ENCODE peak calls at places on chromosomes 1 and 21, in eight cellular contexts. One of them, this sample, is unnamed.

GRCh38 chr1:39526466-39527189 is 35.2 kb downstream of the BMP8A start:
- DNase-seq in H1: no peak
- DNase-seq in hepatocyte: no peak
- DNase-seq in osteocyte: no peak
- DNase-seq in fibroblast of lung: no peak
- DNase-seq in GM06990: no peak
- DNase-seq in HL-60: no peak
- DNase-seq in nephron progenitor cell: no peak
- DNase-seq in this sample: no peak

GRCh38 chr21:43717967-43718871 is 710 bp upstream of the PDXK start:
- DNase-seq in HL-60: no peak
- DNase-seq in H1: no peak
- DNase-seq in fibroblast of lung: no peak
- DNase-seq in hepatocyte: no peak
- DNase-seq in GM06990: no peak
- DNase-seq in nephron progenitor cell: peak; percentile 42
- DNase-seq in osteocyte: no peak
- DNase-seq in this sample: no peak

GRCh38 chr1:183918589-183918988 is 113.7 kb downstream of the RGL1 start:
- DNase-seq in nephron progenitor cell: no peak
- DNase-seq in GM06990: no peak
- DNase-seq in osteocyte: no peak
- DNase-seq in hepatocyte: no peak
- DNase-seq in H1: no peak
- DNase-seq in fibroblast of lung: no peak
- DNase-seq in HL-60: no peak
- DNase-seq in this sample: no peak

GRCh38 chr1:153849487-153850185 is 73.1 kb downstream of the GATAD2B start:
- DNase-seq in HL-60: no peak
- DNase-seq in fibroblast of lung: no peak
- DNase-seq in nephron progenitor cell: no peak
- DNase-seq in H1: no peak
- DNase-seq in osteocyte: no peak
- DNase-seq in hepatocyte: no peak
- DNase-seq in GM06990: peak; percentile 63
- DNase-seq in this sample: no peak

GRCh38 chr1:246492611-246493245 is 14.4 kb downstream of the SMYD3 start:
- DNase-seq in fibroblast of lung: peak; percentile 83
- DNase-seq in H1: no peak
- DNase-seq in nephron progenitor cell: peak; percentile 73
- DNase-seq in GM06990: no peak
- DNase-seq in osteocyte: no peak
- DNase-seq in HL-60: no peak
- DNase-seq in hepatocyte: peak; percentile 87
- DNase-seq in this sample: peak; percentile 89

GRCh38 chr1:20484526-20485462 is 1.2 kb downstream of the CAMK2N1 start:
- DNase-seq in fibroblast of lung: no peak
- DNase-seq in nephron progenitor cell: peak; percentile 45
- DNase-seq in HL-60: no peak
- DNase-seq in hepatocyte: peak; percentile 42
- DNase-seq in GM06990: no peak
- DNase-seq in osteocyte: no peak
- DNase-seq in H1: no peak
- DNase-seq in this sample: peak; percentile 82

GRCh38 chr1:23369335-23370013 is at the start of gene ZNF436:
- DNase-seq in GM06990: no peak
- DNase-seq in nephron progenitor cell: peak; percentile 26
- DNase-seq in hepatocyte: peak; percentile 92
- DNase-seq in fibroblast of lung: peak; percentile 87
- DNase-seq in H1: no peak
- DNase-seq in HL-60: no peak
- DNase-seq in osteocyte: peak; percentile 89
- DNase-seq in this sample: no peak

GRCh38 chr1:209672705-209673630 is 2.2 kb upstream of the G0S2 start:
- DNase-seq in osteocyte: no peak
- DNase-seq in H1: no peak
- DNase-seq in HL-60: no peak
- DNase-seq in hepatocyte: no peak
- DNase-seq in fibroblast of lung: peak; percentile 54
- DNase-seq in nephron progenitor cell: no peak
- DNase-seq in GM06990: peak; percentile 64
- DNase-seq in this sample: no peak

GRCh38 chr21:19908386-19908785 is 1089.8 kb upstream of the NCAM2 start:
- DNase-seq in H1: no peak
- DNase-seq in nephron progenitor cell: no peak
- DNase-seq in hepatocyte: no peak
- DNase-seq in fibroblast of lung: no peak
- DNase-seq in HL-60: no peak
- DNase-seq in GM06990: no peak
- DNase-seq in osteocyte: no peak
- DNase-seq in this sample: no peak

GRCh38 chr1:153567621-153568366 is 2.1 kb upstream of the S100A2 start:
- DNase-seq in HL-60: no peak
- DNase-seq in GM06990: no peak
- DNase-seq in nephron progenitor cell: no peak
- DNase-seq in H1: no peak
- DNase-seq in fibroblast of lung: peak; percentile 41
- DNase-seq in hepatocyte: peak; percentile 47
- DNase-seq in osteocyte: no peak
- DNase-seq in this sample: peak; percentile 80

GRCh38 chr1:237244778-237245177 is 202.8 kb downstream of the RYR2 start:
- DNase-seq in fibroblast of lung: no peak
- DNase-seq in HL-60: no peak
- DNase-seq in nephron progenitor cell: no peak
- DNase-seq in hepatocyte: no peak
- DNase-seq in H1: no peak
- DNase-seq in GM06990: no peak
- DNase-seq in osteocyte: no peak
- DNase-seq in this sample: no peak

GRCh38 chr1:36342426-36343185 is 19.2 kb upstream of the EVA1B start:
- DNase-seq in fibroblast of lung: peak; percentile 67
- DNase-seq in HL-60: no peak
- DNase-seq in nephron progenitor cell: peak; percentile 30
- DNase-seq in GM06990: no peak
- DNase-seq in H1: no peak
- DNase-seq in osteocyte: no peak
- DNase-seq in hepatocyte: peak; percentile 52
- DNase-seq in this sample: peak; percentile 86

GRCh38 chr1:27517305-27517704 is 27.3 kb upstream of the WASF2 start:
- DNase-seq in hepatocyte: no peak
- DNase-seq in nephron progenitor cell: no peak
- DNase-seq in GM06990: no peak
- DNase-seq in HL-60: no peak
- DNase-seq in osteocyte: no peak
- DNase-seq in H1: no peak
- DNase-seq in fibroblast of lung: no peak
- DNase-seq in this sample: no peak

GRCh38 chr1:21574464-21575151 is 65.4 kb downstream of the ALPL start:
- DNase-seq in HL-60: no peak
- DNase-seq in osteocyte: no peak
- DNase-seq in GM06990: no peak
- DNase-seq in H1: peak; percentile 36
- DNase-seq in nephron progenitor cell: peak; percentile 54
- DNase-seq in hepatocyte: peak; percentile 50
- DNase-seq in fibroblast of lung: no peak
- DNase-seq in this sample: peak; percentile 92

GRCh38 chr1:201877877-201878339 is 10.8 kb upstream of the SHISA4 start:
- DNase-seq in nephron progenitor cell: no peak
- DNase-seq in HL-60: no peak
- DNase-seq in osteocyte: no peak
- DNase-seq in GM06990: no peak
- DNase-seq in fibroblast of lung: peak; percentile 69
- DNase-seq in hepatocyte: peak; percentile 73
- DNase-seq in H1: no peak
- DNase-seq in this sample: peak; percentile 79

GRCh38 chr1:210239295-210240155 is 6.9 kb downstream of the SERTAD4 start:
- DNase-seq in osteocyte: no peak
- DNase-seq in nephron progenitor cell: no peak
- DNase-seq in H1: no peak
- DNase-seq in fibroblast of lung: peak; percentile 89
- DNase-seq in HL-60: no peak
- DNase-seq in hepatocyte: peak; percentile 57
- DNase-seq in GM06990: no peak
- DNase-seq in this sample: peak; percentile 57

GRCh38 chr1:181216571-181216994 is 128.1 kb downstream of the IER5 start:
- DNase-seq in GM06990: no peak
- DNase-seq in hepatocyte: no peak
- DNase-seq in osteocyte: no peak
- DNase-seq in fibroblast of lung: no peak
- DNase-seq in nephron progenitor cell: no peak
- DNase-seq in HL-60: no peak
- DNase-seq in H1: no peak
- DNase-seq in this sample: peak; percentile 94

GRCh38 chr1:39847940-39848339 is 35.4 kb downstream of the TRIT1 start:
- DNase-seq in osteocyte: no peak
- DNase-seq in hepatocyte: no peak
- DNase-seq in HL-60: no peak
- DNase-seq in nephron progenitor cell: no peak
- DNase-seq in fibroblast of lung: no peak
- DNase-seq in H1: no peak
- DNase-seq in GM06990: no peak
- DNase-seq in this sample: no peak

GRCh38 chr21:38306407-38306806 is 49.6 kb downstream of the KCNJ15 start:
- DNase-seq in GM06990: no peak
- DNase-seq in osteocyte: no peak
- DNase-seq in H1: no peak
- DNase-seq in HL-60: no peak
- DNase-seq in nephron progenitor cell: no peak
- DNase-seq in hepatocyte: no peak
- DNase-seq in fibroblast of lung: no peak
- DNase-seq in this sample: no peak

GRCh38 chr1:235105051-235106043 is 23.3 kb downstream of the TOMM20 start:
- DNase-seq in H1: no peak
- DNase-seq in HL-60: no peak
- DNase-seq in fibroblast of lung: peak; percentile 51
- DNase-seq in nephron progenitor cell: no peak
- DNase-seq in GM06990: peak; percentile 64
- DNase-seq in hepatocyte: no peak
- DNase-seq in osteocyte: no peak
- DNase-seq in this sample: peak; percentile 49

GRCh38 chr1:151993734-151994496 is at the start of gene S100A10:
- DNase-seq in osteocyte: peak; percentile 88
- DNase-seq in GM06990: peak; percentile 38
- DNase-seq in fibroblast of lung: peak; percentile 76
- DNase-seq in HL-60: no peak
- DNase-seq in H1: no peak
- DNase-seq in hepatocyte: peak; percentile 93
- DNase-seq in nephron progenitor cell: peak; percentile 79
- DNase-seq in this sample: peak; percentile 87

GRCh38 chr1:147612366-147612765 is 58.0 kb downstream of the ACP6 start:
- DNase-seq in HL-60: no peak
- DNase-seq in fibroblast of lung: no peak
- DNase-seq in osteocyte: no peak
- DNase-seq in hepatocyte: peak; percentile 65
- DNase-seq in nephron progenitor cell: no peak
- DNase-seq in GM06990: no peak
- DNase-seq in H1: no peak
- DNase-seq in this sample: no peak

GRCh38 chr1:228508253-228508652 is 21.1 kb downstream of the RNF187 start:
- DNase-seq in GM06990: no peak
- DNase-seq in H1: no peak
- DNase-seq in fibroblast of lung: no peak
- DNase-seq in osteocyte: peak; percentile 67
- DNase-seq in hepatocyte: no peak
- DNase-seq in HL-60: no peak
- DNase-seq in nephron progenitor cell: no peak
- DNase-seq in this sample: no peak
- TF ChIP-seq CTCF in GM06990: no peak
- TF ChIP-seq CTCF in H1: no peak
- TF ChIP-seq CTCF in fibroblast of lung: no peak
- TF ChIP-seq CTCF in osteocyte: no peak
- TF ChIP-seq CTCF in hepatocyte: no peak
- TF ChIP-seq CTCF in HL-60: no peak
- TF ChIP-seq CTCF in nephron progenitor cell: no peak
- TF ChIP-seq CTCF in this sample: no peak

DNA sequence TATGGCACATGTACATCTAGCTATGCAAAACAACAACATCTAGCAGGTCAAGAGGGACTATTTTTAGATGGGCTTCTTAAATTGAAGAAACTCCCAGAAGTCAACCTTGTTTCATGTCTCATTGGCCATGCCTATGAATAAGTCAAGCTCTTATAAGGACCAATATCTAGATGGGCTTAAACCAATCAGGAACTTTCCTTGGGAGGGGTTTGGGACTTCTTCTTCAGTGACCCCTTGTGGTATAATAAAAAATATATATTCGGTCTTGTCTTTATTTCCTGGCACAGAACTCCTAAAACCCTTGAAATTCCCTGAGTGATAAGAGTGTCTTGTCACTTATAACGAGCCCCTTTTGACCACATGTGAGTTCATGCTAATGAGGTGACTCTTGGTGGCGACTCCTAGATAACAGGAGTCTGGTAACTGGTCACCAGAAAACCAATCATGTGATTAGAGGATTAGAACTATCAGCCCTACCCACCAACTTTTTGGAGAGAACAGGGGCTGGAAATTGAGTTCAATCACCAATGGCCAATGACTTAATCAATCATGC is 218.3 kb downstream of the HHIPL2 start:
- DNase-seq in osteocyte: no peak
- DNase-seq in nephron progenitor cell: no peak
- DNase-seq in GM06990: no peak
- DNase-seq in hepatocyte: no peak
- DNase-seq in H1: no peak
- DNase-seq in fibroblast of lung: no peak
- DNase-seq in HL-60: no peak
- DNase-seq in this sample: no peak
- TF ChIP-seq CTCF in osteocyte: no peak
- TF ChIP-seq CTCF in nephron progenitor cell: no peak
- TF ChIP-seq CTCF in GM06990: no peak
- TF ChIP-seq CTCF in hepatocyte: no peak
- TF ChIP-seq CTCF in H1: no peak
- TF ChIP-seq CTCF in fibroblast of lung: no peak
- TF ChIP-seq CTCF in HL-60: no peak
- TF ChIP-seq CTCF in this sample: peak; percentile 38

GRCh38 chr1:58782308-58783089 is 1.3 kb downstream of the JUN start:
- DNase-seq in osteocyte: peak; percentile 86
- DNase-seq in hepatocyte: peak; percentile 47
- DNase-seq in HL-60: peak; percentile 65
- DNase-seq in GM06990: peak; percentile 85
- DNase-seq in H1: no peak
- DNase-seq in fibroblast of lung: peak; percentile 42
- DNase-seq in nephron progenitor cell: peak; percentile 56
- DNase-seq in this sample: peak; percentile 80
- TF ChIP-seq CTCF in osteocyte: no peak
- TF ChIP-seq CTCF in hepatocyte: peak; percentile 4
- TF ChIP-seq CTCF in HL-60: no peak
- TF ChIP-seq CTCF in GM06990: peak; percentile 44
- TF ChIP-seq CTCF in H1: no peak
- TF ChIP-seq CTCF in fibroblast of lung: no peak
- TF ChIP-seq CTCF in nephron progenitor cell: no peak
- TF ChIP-seq CTCF in this sample: no peak

DNA sequence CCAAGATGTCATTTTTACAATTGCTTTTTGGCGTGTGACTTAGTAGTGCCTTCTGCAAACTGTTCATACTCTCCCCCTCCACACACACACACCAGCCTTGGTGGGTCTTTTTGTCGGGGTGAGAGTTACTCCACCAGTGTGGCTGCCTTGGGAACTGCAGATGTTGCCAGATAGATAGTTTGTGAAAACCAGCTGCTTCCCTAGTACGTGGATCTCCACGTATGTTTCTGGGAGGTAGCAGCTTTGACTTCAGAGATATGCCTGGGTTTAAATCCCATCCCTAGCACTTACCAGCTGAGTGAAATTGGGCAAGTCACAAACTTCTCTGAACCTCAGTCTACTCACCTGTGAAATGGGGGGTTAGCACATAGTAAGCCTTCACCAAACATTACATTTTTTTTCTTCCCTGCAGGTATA is 78.0 kb downstream of the MAN1C1 start:
- DNase-seq in H1: no peak
- DNase-seq in hepatocyte: peak; percentile 41
- DNase-seq in fibroblast of lung: peak; percentile 77
- DNase-seq in GM06990: no peak
- DNase-seq in osteocyte: no peak
- DNase-seq in nephron progenitor cell: no peak
- DNase-seq in HL-60: no peak
- DNase-seq in this sample: no peak
- TF ChIP-seq CTCF in H1: peak; percentile 19
- TF ChIP-seq CTCF in hepatocyte: no peak
- TF ChIP-seq CTCF in fibroblast of lung: peak; percentile 26
- TF ChIP-seq CTCF in GM06990: no peak
- TF ChIP-seq CTCF in osteocyte: no peak
- TF ChIP-seq CTCF in nephron progenitor cell: no peak
- TF ChIP-seq CTCF in HL-60: no peak
- TF ChIP-seq CTCF in this sample: peak; percentile 46